ENCODE peak calls at places on chromosomes 1 and 21, in five cellular contexts. One of them, this sample, is unnamed.

GRCh38 chr1:178371999-178372398 is 124.8 kb downstream of the CLEC20A start:
- DNase-seq in stimulated activated CD4-positive, alpha-beta T cell treated with anti-CD3 and anti-CD28 coated beads, Interleukin-12 subunit alpha, Interleukin-12 subunit beta, amount 100 ng/mL, for 4 hours: no peak
- DNase-seq in T47D: no peak
- DNase-seq in BE2C: no peak
- DNase-seq in endothelial cell: peak
- DNase-seq in this sample: no peak

GRCh38 chr21:26070822-26071425 is 99.6 kb downstream of the APP start:
- DNase-seq in stimulated activated CD4-positive, alpha-beta T cell treated with anti-CD3 and anti-CD28 coated beads, Interleukin-12 subunit alpha, Interleukin-12 subunit beta, amount 100 ng/mL, for 4 hours: peak
- DNase-seq in T47D: no peak
- DNase-seq in BE2C: peak
- DNase-seq in endothelial cell: no peak
- DNase-seq in this sample: no peak

GRCh38 chr1:177585492-177586220 is 384.2 kb downstream of the SEC16B start:
- DNase-seq in stimulated activated CD4-positive, alpha-beta T cell treated with anti-CD3 and anti-CD28 coated beads, Interleukin-12 subunit alpha, Interleukin-12 subunit beta, amount 100 ng/mL, for 4 hours: no peak
- DNase-seq in T47D: no peak
- DNase-seq in BE2C: no peak
- DNase-seq in endothelial cell: no peak
- DNase-seq in this sample: no peak

GRCh38 chr1:8032351-8032750 is 6.2 kb upstream of the ERRFI1 start:
- DNase-seq in stimulated activated CD4-positive, alpha-beta T cell treated with anti-CD3 and anti-CD28 coated beads, Interleukin-12 subunit alpha, Interleukin-12 subunit beta, amount 100 ng/mL, for 4 hours: no peak
- DNase-seq in T47D: no peak
- DNase-seq in BE2C: no peak
- DNase-seq in endothelial cell: no peak
- DNase-seq in this sample: no peak

GRCh38 chr1:15972409-15972808 is 3.5 kb downstream of the ZBTB17 start:
- DNase-seq in stimulated activated CD4-positive, alpha-beta T cell treated with anti-CD3 and anti-CD28 coated beads, Interleukin-12 subunit alpha, Interleukin-12 subunit beta, amount 100 ng/mL, for 4 hours: no peak
- DNase-seq in T47D: no peak
- DNase-seq in BE2C: no peak
- DNase-seq in endothelial cell: no peak
- DNase-seq in this sample: no peak

GRCh38 chr1:207910678-207911354 is at the start of gene CD34:
- DNase-seq in stimulated activated CD4-positive, alpha-beta T cell treated with anti-CD3 and anti-CD28 coated beads, Interleukin-12 subunit alpha, Interleukin-12 subunit beta, amount 100 ng/mL, for 4 hours: peak
- DNase-seq in T47D: no peak
- DNase-seq in BE2C: peak
- DNase-seq in endothelial cell: peak
- DNase-seq in this sample: no peak

GRCh38 chr1:54798206-54798605 is 2.9 kb downstream of the TTC22 start:
- DNase-seq in stimulated activated CD4-positive, alpha-beta T cell treated with anti-CD3 and anti-CD28 coated beads, Interleukin-12 subunit alpha, Interleukin-12 subunit beta, amount 100 ng/mL, for 4 hours: no peak
- DNase-seq in T47D: no peak
- DNase-seq in BE2C: no peak
- DNase-seq in endothelial cell: no peak
- DNase-seq in this sample: no peak

GRCh38 chr1:23108918-23109533 is 59.6 kb downstream of the LUZP1 start:
- DNase-seq in stimulated activated CD4-positive, alpha-beta T cell treated with anti-CD3 and anti-CD28 coated beads, Interleukin-12 subunit alpha, Interleukin-12 subunit beta, amount 100 ng/mL, for 4 hours: no peak
- DNase-seq in T47D: no peak
- DNase-seq in BE2C: no peak
- DNase-seq in endothelial cell: no peak
- DNase-seq in this sample: no peak

GRCh38 chr21:33478858-33479678 is 706 bp downstream of the TMEM50B start:
- DNase-seq in stimulated activated CD4-positive, alpha-beta T cell treated with anti-CD3 and anti-CD28 coated beads, Interleukin-12 subunit alpha, Interleukin-12 subunit beta, amount 100 ng/mL, for 4 hours: peak
- DNase-seq in T47D: peak
- DNase-seq in BE2C: peak
- DNase-seq in endothelial cell: peak
- DNase-seq in this sample: no peak

GRCh38 chr1:218611916-218612580 is 266.9 kb downstream of the TGFB2 start:
- DNase-seq in stimulated activated CD4-positive, alpha-beta T cell treated with anti-CD3 and anti-CD28 coated beads, Interleukin-12 subunit alpha, Interleukin-12 subunit beta, amount 100 ng/mL, for 4 hours: no peak
- DNase-seq in T47D: no peak
- DNase-seq in BE2C: no peak
- DNase-seq in endothelial cell: no peak
- DNase-seq in this sample: no peak

GRCh38 chr1:236681184-236681583 is 5.1 kb upstream of the ACTN2 start:
- DNase-seq in stimulated activated CD4-positive, alpha-beta T cell treated with anti-CD3 and anti-CD28 coated beads, Interleukin-12 subunit alpha, Interleukin-12 subunit beta, amount 100 ng/mL, for 4 hours: no peak
- DNase-seq in T47D: no peak
- DNase-seq in BE2C: no peak
- DNase-seq in endothelial cell: no peak
- DNase-seq in this sample: no peak

GRCh38 chr1:157968951-157969350 is 24.5 kb upstream of the KIRREL1 start:
- DNase-seq in stimulated activated CD4-positive, alpha-beta T cell treated with anti-CD3 and anti-CD28 coated beads, Interleukin-12 subunit alpha, Interleukin-12 subunit beta, amount 100 ng/mL, for 4 hours: no peak
- DNase-seq in T47D: no peak
- DNase-seq in BE2C: no peak
- DNase-seq in endothelial cell: no peak
- DNase-seq in this sample: no peak

GRCh38 chr1:93552751-93553455 is 105.0 kb downstream of the FNBP1L start:
- DNase-seq in stimulated activated CD4-positive, alpha-beta T cell treated with anti-CD3 and anti-CD28 coated beads, Interleukin-12 subunit alpha, Interleukin-12 subunit beta, amount 100 ng/mL, for 4 hours: no peak
- DNase-seq in T47D: no peak
- DNase-seq in BE2C: no peak
- DNase-seq in endothelial cell: no peak
- DNase-seq in this sample: peak

GRCh38 chr1:192544983-192545393 is 30.6 kb upstream of the RGS1 start:
- DNase-seq in stimulated activated CD4-positive, alpha-beta T cell treated with anti-CD3 and anti-CD28 coated beads, Interleukin-12 subunit alpha, Interleukin-12 subunit beta, amount 100 ng/mL, for 4 hours: no peak
- DNase-seq in T47D: no peak
- DNase-seq in BE2C: no peak
- DNase-seq in endothelial cell: no peak
- DNase-seq in this sample: no peak

GRCh38 chr1:39926343-39926769 is 24.6 kb upstream of the MYCL start:
- DNase-seq in stimulated activated CD4-positive, alpha-beta T cell treated with anti-CD3 and anti-CD28 coated beads, Interleukin-12 subunit alpha, Interleukin-12 subunit beta, amount 100 ng/mL, for 4 hours: no peak
- DNase-seq in T47D: no peak
- DNase-seq in BE2C: peak
- DNase-seq in endothelial cell: no peak
- DNase-seq in this sample: no peak

GRCh38 chr1:64574301-64574700 is 104.4 kb downstream of the CACHD1 start:
- DNase-seq in stimulated activated CD4-positive, alpha-beta T cell treated with anti-CD3 and anti-CD28 coated beads, Interleukin-12 subunit alpha, Interleukin-12 subunit beta, amount 100 ng/mL, for 4 hours: no peak
- DNase-seq in T47D: no peak
- DNase-seq in BE2C: no peak
- DNase-seq in endothelial cell: no peak
- DNase-seq in this sample: no peak

GRCh38 chr1:18819211-18819610 is 40.2 kb downstream of the TAS1R2 start:
- DNase-seq in stimulated activated CD4-positive, alpha-beta T cell treated with anti-CD3 and anti-CD28 coated beads, Interleukin-12 subunit alpha, Interleukin-12 subunit beta, amount 100 ng/mL, for 4 hours: no peak
- DNase-seq in T47D: no peak
- DNase-seq in BE2C: no peak
- DNase-seq in endothelial cell: no peak
- DNase-seq in this sample: no peak

GRCh38 chr1:27057801-27058647 is 45.4 kb upstream of the TENT5B start:
- DNase-seq in stimulated activated CD4-positive, alpha-beta T cell treated with anti-CD3 and anti-CD28 coated beads, Interleukin-12 subunit alpha, Interleukin-12 subunit beta, amount 100 ng/mL, for 4 hours: no peak
- DNase-seq in T47D: no peak
- DNase-seq in BE2C: no peak
- DNase-seq in endothelial cell: no peak
- DNase-seq in this sample: peak

GRCh38 chr21:42439284-42440186 is 35.8 kb downstream of the UBASH3A start:
- DNase-seq in stimulated activated CD4-positive, alpha-beta T cell treated with anti-CD3 and anti-CD28 coated beads, Interleukin-12 subunit alpha, Interleukin-12 subunit beta, amount 100 ng/mL, for 4 hours: no peak
- DNase-seq in T47D: no peak
- DNase-seq in BE2C: no peak
- DNase-seq in endothelial cell: no peak
- DNase-seq in this sample: no peak

GRCh38 chr1:75136921-75137641 is 2.9 kb downstream of the LHX8 start:
- DNase-seq in stimulated activated CD4-positive, alpha-beta T cell treated with anti-CD3 and anti-CD28 coated beads, Interleukin-12 subunit alpha, Interleukin-12 subunit beta, amount 100 ng/mL, for 4 hours: no peak
- DNase-seq in T47D: no peak
- DNase-seq in BE2C: no peak
- DNase-seq in endothelial cell: no peak
- DNase-seq in this sample: no peak

GRCh38 chr1:86499987-86500593 is 31.4 kb downstream of the CLCA1 start:
- DNase-seq in stimulated activated CD4-positive, alpha-beta T cell treated with anti-CD3 and anti-CD28 coated beads, Interleukin-12 subunit alpha, Interleukin-12 subunit beta, amount 100 ng/mL, for 4 hours: no peak
- DNase-seq in T47D: no peak
- DNase-seq in BE2C: no peak
- DNase-seq in endothelial cell: no peak
- DNase-seq in this sample: no peak

GRCh38 chr1:111602974-111603373 is 16.6 kb upstream of the RAP1A start:
- DNase-seq in stimulated activated CD4-positive, alpha-beta T cell treated with anti-CD3 and anti-CD28 coated beads, Interleukin-12 subunit alpha, Interleukin-12 subunit beta, amount 100 ng/mL, for 4 hours: no peak
- DNase-seq in T47D: no peak
- DNase-seq in BE2C: no peak
- DNase-seq in endothelial cell: no peak
- DNase-seq in this sample: no peak

GRCh38 chr1:112285808-112286207 is 110.2 kb upstream of the CTTNBP2NL start:
- DNase-seq in stimulated activated CD4-positive, alpha-beta T cell treated with anti-CD3 and anti-CD28 coated beads, Interleukin-12 subunit alpha, Interleukin-12 subunit beta, amount 100 ng/mL, for 4 hours: no peak
- DNase-seq in T47D: no peak
- DNase-seq in BE2C: no peak
- DNase-seq in endothelial cell: no peak
- DNase-seq in this sample: no peak

This sample was measured in nucleus accumbens.